ENCODE peak calls at places on chromosomes 4 and X, in four cellular contexts. One of them, this sample, is unnamed.

GRCh38 chr4:65653740-65654361 is 16.4 kb downstream of the EPHA5 start:
- DNase-seq in MM.1S: no peak
- DNase-seq in fibroblast of mammary gland: no peak
- DNase-seq in epithelial cell of esophagus: no peak
- DNase-seq in this sample: no peak

GRCh38 chrX:19555236-19555635 is 39.9 kb upstream of the MAP3K15 start:
- DNase-seq in MM.1S: no peak
- DNase-seq in fibroblast of mammary gland: no peak
- DNase-seq in epithelial cell of esophagus: no peak
- DNase-seq in this sample: no peak

GRCh38 chr4:152032722-152033131 is 271.9 kb upstream of the GATB start:
- DNase-seq in MM.1S: no peak
- DNase-seq in fibroblast of mammary gland: peak; percentile 82
- DNase-seq in epithelial cell of esophagus: peak; percentile 52
- DNase-seq in this sample: peak; percentile 40

GRCh38 chrX:150899191-150899757 is 806 bp upstream of the CD99L2 start:
- DNase-seq in MM.1S: peak; percentile 22
- DNase-seq in fibroblast of mammary gland: peak; percentile 13
- DNase-seq in epithelial cell of esophagus: peak; percentile 18
- DNase-seq in this sample: peak; percentile 6

GRCh38 chr4:6271701-6272465 is 2.2 kb downstream of the WFS1 start:
- DNase-seq in MM.1S: no peak
- DNase-seq in fibroblast of mammary gland: no peak
- DNase-seq in epithelial cell of esophagus: no peak
- DNase-seq in this sample: no peak

GRCh38 chrX:105653891-105654290 is 168.4 kb upstream of the NRK start:
- DNase-seq in MM.1S: no peak
- DNase-seq in fibroblast of mammary gland: peak; percentile 22
- DNase-seq in epithelial cell of esophagus: no peak
- DNase-seq in this sample: peak; percentile 13

GRCh38 chr4:184408021-184408710 is 66.2 kb downstream of the IRF2 start:
- DNase-seq in MM.1S: no peak
- DNase-seq in fibroblast of mammary gland: peak; percentile 85
- DNase-seq in epithelial cell of esophagus: peak; percentile 84
- DNase-seq in this sample: peak; percentile 69

GRCh38 chrX:141714680-141715079 is 16.1 kb upstream of the SPANXD start:
- DNase-seq in MM.1S: no peak
- DNase-seq in fibroblast of mammary gland: no peak
- DNase-seq in epithelial cell of esophagus: no peak
- DNase-seq in this sample: no peak

DNA sequence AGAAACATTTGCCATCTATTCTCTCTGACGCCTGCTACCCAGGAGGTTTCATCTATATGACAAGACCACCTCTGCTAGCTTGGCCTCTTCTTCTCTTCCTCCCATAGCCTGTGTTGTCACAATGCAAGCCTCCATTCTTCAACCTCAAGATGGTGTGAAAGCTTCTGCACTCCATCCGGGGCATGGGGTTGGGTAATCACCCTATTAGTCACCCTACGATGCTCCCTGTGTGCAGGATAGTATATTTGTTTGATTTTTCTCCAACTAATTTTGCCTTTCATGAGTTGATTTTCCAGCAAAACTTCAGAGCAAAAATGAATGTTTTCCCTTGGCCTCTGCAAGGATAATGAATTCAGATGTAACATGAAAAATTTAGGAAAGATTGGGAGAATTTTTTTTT is 128.0 kb upstream of the STS start:
- DNase-seq in MM.1S: no peak
- DNase-seq in fibroblast of mammary gland: peak; percentile 10
- DNase-seq in epithelial cell of esophagus: peak; percentile 10
- DNase-seq in this sample: no peak
- TF ChIP-seq CTCF in MM.1S: no peak
- TF ChIP-seq CTCF in fibroblast of mammary gland: no peak
- TF ChIP-seq CTCF in epithelial cell of esophagus: no peak
- TF ChIP-seq CTCF in this sample: no peak

GRCh38 chr4:168857009-168857408 is 153.0 kb downstream of the CBR4 start:
- DNase-seq in MM.1S: no peak
- DNase-seq in fibroblast of mammary gland: no peak
- DNase-seq in epithelial cell of esophagus: no peak
- DNase-seq in this sample: no peak
- TF ChIP-seq CTCF in MM.1S: no peak
- TF ChIP-seq CTCF in fibroblast of mammary gland: no peak
- TF ChIP-seq CTCF in epithelial cell of esophagus: no peak
- TF ChIP-seq CTCF in this sample: no peak

DNA sequence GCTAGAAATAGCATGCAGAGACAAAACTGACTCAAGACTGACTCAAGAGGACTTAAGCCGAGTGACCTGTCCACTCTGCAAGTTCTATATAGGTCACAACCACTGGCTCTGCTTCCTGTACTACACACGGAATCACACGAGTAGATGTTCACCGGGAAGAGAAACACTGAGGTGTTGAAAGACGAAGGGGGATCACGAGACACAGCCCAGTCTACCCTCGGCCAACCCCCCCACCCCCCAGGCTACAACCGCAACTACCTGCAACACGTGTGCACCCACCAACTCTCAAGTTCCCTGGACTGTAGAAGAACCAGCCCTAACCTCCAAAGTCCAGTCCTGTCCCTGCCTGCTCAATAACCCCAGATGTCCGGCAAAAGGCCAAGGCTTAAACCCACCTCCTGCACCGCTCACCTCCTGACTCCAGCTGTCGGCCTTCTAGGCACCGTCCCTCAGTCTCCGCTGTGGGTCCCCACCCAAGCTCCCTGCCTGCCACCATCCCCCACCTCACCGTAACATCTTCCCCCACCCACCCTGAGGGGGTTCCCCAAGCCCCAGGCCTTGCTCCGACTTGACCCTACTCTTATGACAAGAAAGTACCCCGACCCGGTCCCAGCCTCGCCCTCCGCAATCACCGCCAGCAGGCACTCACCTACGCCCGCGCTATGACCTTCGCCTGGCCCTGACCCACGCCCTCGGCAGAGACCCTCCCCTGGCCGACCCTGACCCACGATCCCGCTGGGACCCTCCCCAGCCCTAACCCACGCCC is 739 bp downstream of the GAK start:
- DNase-seq in MM.1S: no peak
- DNase-seq in fibroblast of mammary gland: peak; percentile 74
- DNase-seq in epithelial cell of esophagus: peak; percentile 39
- DNase-seq in this sample: peak; percentile 28
- TF ChIP-seq CTCF in MM.1S: no peak
- TF ChIP-seq CTCF in fibroblast of mammary gland: no peak
- TF ChIP-seq CTCF in epithelial cell of esophagus: no peak
- TF ChIP-seq CTCF in this sample: no peak

DNA sequence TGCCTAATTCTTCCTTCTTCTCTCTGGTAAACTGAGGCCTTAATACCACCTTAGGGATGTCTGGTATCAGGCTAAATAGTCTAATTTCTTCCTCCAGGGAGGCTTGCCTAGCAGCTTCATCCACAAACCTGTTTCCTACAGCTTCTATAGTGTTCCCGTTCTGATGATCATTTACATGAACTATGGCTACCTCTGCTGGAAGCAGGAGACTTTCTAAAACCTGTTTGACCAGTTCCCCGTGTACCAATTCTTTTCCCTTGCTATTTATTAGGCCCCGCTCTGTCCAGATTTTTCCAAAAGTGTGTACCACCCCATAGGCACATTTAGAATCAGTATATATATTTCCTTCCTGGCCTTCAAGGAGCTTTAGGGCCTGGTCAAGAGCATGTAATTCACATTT is 5.8 kb upstream of the USP38 start:
- DNase-seq in MM.1S: no peak
- DNase-seq in fibroblast of mammary gland: no peak
- DNase-seq in epithelial cell of esophagus: peak; percentile 54
- DNase-seq in this sample: no peak
- TF ChIP-seq CTCF in MM.1S: no peak
- TF ChIP-seq CTCF in fibroblast of mammary gland: no peak
- TF ChIP-seq CTCF in epithelial cell of esophagus: peak; percentile 17
- TF ChIP-seq CTCF in this sample: no peak

DNA sequence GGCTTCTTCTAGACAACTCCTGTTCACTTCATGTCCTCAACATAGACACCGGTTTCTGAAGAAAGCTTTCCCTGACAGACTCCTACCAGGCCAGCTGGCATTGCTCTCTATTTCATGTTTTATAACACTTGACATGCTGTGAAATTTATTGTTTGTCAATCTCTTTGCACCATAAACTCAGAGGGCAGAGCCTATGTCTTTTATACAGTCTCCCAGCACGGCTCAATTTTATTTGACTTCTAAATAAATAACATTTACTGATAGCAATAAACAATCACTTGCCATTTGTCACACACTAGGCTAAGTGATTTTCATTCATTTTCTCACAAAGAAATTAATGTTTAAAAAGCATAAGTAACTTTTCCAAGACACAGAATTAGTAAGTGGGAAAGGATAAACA is 577.7 kb downstream of the TECRL start:
- DNase-seq in MM.1S: no peak
- DNase-seq in fibroblast of mammary gland: no peak
- DNase-seq in epithelial cell of esophagus: no peak
- DNase-seq in this sample: no peak
- TF ChIP-seq CTCF in MM.1S: no peak
- TF ChIP-seq CTCF in fibroblast of mammary gland: no peak
- TF ChIP-seq CTCF in epithelial cell of esophagus: no peak
- TF ChIP-seq CTCF in this sample: no peak

GRCh38 chr4:30718889-30719252 is 1.3 kb upstream of the PCDH7 start:
- DNase-seq in MM.1S: no peak
- DNase-seq in fibroblast of mammary gland: peak; percentile 28
- DNase-seq in epithelial cell of esophagus: peak; percentile 50
- DNase-seq in this sample: peak; percentile 42
- TF ChIP-seq CTCF in MM.1S: peak; percentile 12
- TF ChIP-seq CTCF in fibroblast of mammary gland: peak; percentile 31
- TF ChIP-seq CTCF in epithelial cell of esophagus: peak; percentile 32
- TF ChIP-seq CTCF in this sample: peak; percentile 29

DNA sequence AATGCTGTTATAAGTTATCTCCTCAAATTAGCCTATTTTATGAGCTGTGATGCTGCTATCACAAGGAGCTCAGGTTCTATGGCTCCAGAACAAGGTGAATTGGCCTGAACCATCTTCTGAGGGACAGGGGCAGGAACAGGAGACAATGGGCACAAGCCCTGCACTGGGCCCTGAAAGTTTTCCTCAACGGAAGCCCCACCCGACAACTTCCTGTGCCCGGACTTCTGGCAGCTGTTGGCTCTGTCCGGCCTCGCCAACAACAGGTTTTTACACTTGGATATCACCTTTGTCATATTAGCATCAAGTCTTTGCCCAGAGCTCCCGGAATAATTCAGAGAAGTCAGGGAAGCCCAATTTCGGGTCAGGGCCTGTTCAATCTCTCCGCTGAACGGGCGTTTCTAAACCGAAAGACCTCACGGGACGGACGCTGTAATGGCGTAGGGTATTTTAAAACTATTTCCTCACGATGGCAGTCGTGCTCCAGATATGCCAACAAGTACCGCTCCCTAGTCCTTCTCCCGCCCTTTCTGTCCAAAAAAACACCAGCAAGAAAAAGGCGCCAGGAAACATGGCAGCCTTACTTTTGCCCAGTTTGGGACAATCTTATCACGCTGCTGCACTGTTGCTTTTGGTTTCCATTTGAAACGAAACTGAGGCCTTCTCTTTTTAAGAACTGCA is 201.0 kb upstream of the STK26 start:
- DNase-seq in MM.1S: peak; percentile 87
- DNase-seq in fibroblast of mammary gland: peak; percentile 80
- DNase-seq in epithelial cell of esophagus: no peak
- DNase-seq in this sample: no peak
- TF ChIP-seq CTCF in MM.1S: peak; percentile 27
- TF ChIP-seq CTCF in fibroblast of mammary gland: peak; percentile 29
- TF ChIP-seq CTCF in epithelial cell of esophagus: no peak
- TF ChIP-seq CTCF in this sample: no peak

DNA sequence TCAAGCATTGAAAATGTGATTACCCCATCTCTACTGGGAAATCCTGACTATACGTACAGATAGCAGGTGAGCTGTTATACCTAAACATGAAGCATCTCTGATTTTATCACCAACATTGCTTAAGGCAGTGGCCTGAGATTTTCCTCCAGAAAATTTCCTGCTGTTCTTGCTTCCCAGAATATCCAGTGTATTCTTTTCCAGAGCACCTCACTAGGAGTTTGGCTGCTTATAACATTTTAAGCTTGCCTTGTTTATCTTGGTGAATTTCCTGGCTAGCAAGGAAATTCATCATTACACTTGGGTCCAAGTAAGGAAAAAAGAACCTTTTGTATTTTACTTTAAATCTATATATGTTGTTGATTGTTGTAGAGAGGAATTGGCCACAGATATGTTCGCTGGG is 73.0 kb upstream of the CLCN4 start:
- DNase-seq in MM.1S: no peak
- DNase-seq in fibroblast of mammary gland: no peak
- DNase-seq in epithelial cell of esophagus: no peak
- DNase-seq in this sample: no peak
- TF ChIP-seq CTCF in MM.1S: no peak
- TF ChIP-seq CTCF in fibroblast of mammary gland: no peak
- TF ChIP-seq CTCF in epithelial cell of esophagus: no peak
- TF ChIP-seq CTCF in this sample: no peak

GRCh38 chrX:107571296-107571998 is 56.9 kb upstream of the PRPS1 start:
- DNase-seq in MM.1S: no peak
- DNase-seq in fibroblast of mammary gland: peak; percentile 94
- DNase-seq in epithelial cell of esophagus: peak; percentile 90
- DNase-seq in this sample: peak; percentile 73
- TF ChIP-seq CTCF in MM.1S: no peak
- TF ChIP-seq CTCF in fibroblast of mammary gland: no peak
- TF ChIP-seq CTCF in epithelial cell of esophagus: no peak
- TF ChIP-seq CTCF in this sample: no peak

DNA sequence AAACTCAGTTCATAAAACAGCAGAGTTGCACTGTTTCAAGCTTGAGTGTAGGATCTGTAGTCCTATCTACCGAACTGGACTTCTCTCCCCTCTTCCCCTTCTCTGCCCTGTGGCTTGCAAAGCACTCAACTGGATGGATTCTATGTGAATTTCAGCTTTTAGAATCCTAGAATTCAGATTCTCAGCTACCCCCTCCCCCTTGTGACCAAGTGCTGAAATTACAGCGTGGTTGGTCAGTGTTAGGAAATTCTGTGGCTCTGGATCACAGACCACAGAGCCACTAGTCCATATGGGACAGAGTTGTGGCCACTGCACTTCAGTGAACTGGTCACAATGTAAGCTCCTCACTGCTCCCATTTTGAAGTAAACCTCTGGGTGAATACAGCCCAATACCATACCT is 64.6 kb upstream of the TRPC5 start:
- DNase-seq in MM.1S: peak; percentile 40
- DNase-seq in fibroblast of mammary gland: peak; percentile 5
- DNase-seq in epithelial cell of esophagus: peak; percentile 1
- DNase-seq in this sample: peak; percentile 0
- TF ChIP-seq CTCF in MM.1S: peak; percentile 50
- TF ChIP-seq CTCF in fibroblast of mammary gland: peak; percentile 53
- TF ChIP-seq CTCF in epithelial cell of esophagus: no peak
- TF ChIP-seq CTCF in this sample: peak; percentile 18

This sample was measured in fibroblast of pulmonary artery.